ENCODE peak calls at places on chromosomes 11 and 22, in four cellular contexts. One of them, this sample, is unnamed.
A peak's percentile ranks its signal among the peaks of the same experiment; 100 is the strongest.

GRCh38 chr11:110123003-110123402 is 29.8 kb downstream of the ZC3H12C start:
- DNase-seq in HCT116: no peak
- DNase-seq in K562: no peak
- DNase-seq in HepG2: no peak
- DNase-seq in this sample: no peak

GRCh38 chr11:59221438-59221837 is 8.7 kb upstream of the MPEG1 start:
- DNase-seq in HCT116: no peak
- DNase-seq in K562: no peak
- DNase-seq in HepG2: no peak
- DNase-seq in this sample: no peak

GRCh38 chr11:5992604-5993251 is 5.9 kb upstream of the OR52L1 start:
- DNase-seq in HCT116: peak; percentile 13
- DNase-seq in K562: peak; percentile 56
- DNase-seq in HepG2: peak; percentile 6
- DNase-seq in this sample: no peak

GRCh38 chr11:77695417-77695816 is 57.8 kb upstream of the CLNS1A start:
- DNase-seq in HCT116: no peak
- DNase-seq in K562: no peak
- DNase-seq in HepG2: no peak
- DNase-seq in this sample: no peak

GRCh38 chr11:64207247-64208085 is 945 bp downstream of the FERMT3 start:
- DNase-seq in HCT116: no peak
- DNase-seq in K562: peak; percentile 89
- DNase-seq in HepG2: no peak
- DNase-seq in this sample: no peak

GRCh38 chr22:29799217-29799680 is 32.1 kb downstream of the UQCR10 start:
- DNase-seq in HCT116: peak; percentile 58
- DNase-seq in K562: peak; percentile 72
- DNase-seq in HepG2: peak; percentile 90
- DNase-seq in this sample: no peak

GRCh38 chr22:23772315-23773246 is at the start of gene MMP11:
- DNase-seq in HCT116: no peak
- DNase-seq in K562: peak; percentile 83
- DNase-seq in HepG2: no peak
- DNase-seq in this sample: no peak

GRCh38 chr11:2690261-2690575 is 9.6 kb downstream of the KCNQ1OT1 start:
- DNase-seq in HCT116: no peak
- DNase-seq in K562: no peak
- DNase-seq in HepG2: no peak
- DNase-seq in this sample: no peak

GRCh38 chr22:28560005-28560742 is 119.5 kb downstream of the TTC28 start:
- DNase-seq in HCT116: no peak
- DNase-seq in K562: peak; percentile 73
- DNase-seq in HepG2: no peak
- DNase-seq in this sample: no peak

GRCh38 chr22:17084554-17085276 is at the start of gene IL17RA:
- DNase-seq in HCT116: peak; percentile 66
- DNase-seq in K562: peak; percentile 98
- DNase-seq in HepG2: peak; percentile 74
- DNase-seq in this sample: peak; percentile 32

GRCh38 chr11:69750108-69750850 is 24.9 kb downstream of the FGF4 start:
- DNase-seq in HCT116: no peak
- DNase-seq in K562: no peak
- DNase-seq in HepG2: no peak
- DNase-seq in this sample: no peak

GRCh38 chr11:69497221-69497787 is 15.8 kb downstream of the LINC01488 start:
- DNase-seq in HCT116: peak; percentile 56
- DNase-seq in K562: no peak
- DNase-seq in HepG2: peak; percentile 97
- DNase-seq in this sample: peak; percentile 8

GRCh38 chr11:124510279-124510678 is 33.2 kb downstream of the OR8B12 start:
- DNase-seq in HCT116: no peak
- DNase-seq in K562: no peak
- DNase-seq in HepG2: no peak
- DNase-seq in this sample: no peak

GRCh38 chr11:26901162-26901561 is 92.8 kb upstream of the FIBIN start:
- DNase-seq in HCT116: no peak
- DNase-seq in K562: no peak
- DNase-seq in HepG2: no peak
- DNase-seq in this sample: no peak

GRCh38 chr11:2558402-2558801 is 113.6 kb downstream of the KCNQ1 start:
- DNase-seq in HCT116: no peak
- DNase-seq in K562: no peak
- DNase-seq in HepG2: no peak
- DNase-seq in this sample: no peak

GRCh38 chr11:91435694-91436375 is 788.8 kb upstream of the FAT3 start:
- DNase-seq in HCT116: no peak
- DNase-seq in K562: no peak
- DNase-seq in HepG2: no peak
- DNase-seq in this sample: no peak

GRCh38 chr11:112004389-112004788 is 20.8 kb upstream of the DLAT start:
- DNase-seq in HCT116: peak; percentile 10
- DNase-seq in K562: peak; percentile 36
- DNase-seq in HepG2: peak; percentile 15
- DNase-seq in this sample: no peak

GRCh38 chr11:65780770-65781151 is at the start of gene AP5B1:
- DNase-seq in HCT116: no peak
- DNase-seq in K562: peak; percentile 90
- DNase-seq in HepG2: peak; percentile 35
- DNase-seq in this sample: no peak

GRCh38 chr11:119210035-119210434 is 3.9 kb downstream of the CBL start:
- DNase-seq in HCT116: no peak
- DNase-seq in K562: no peak
- DNase-seq in HepG2: no peak
- DNase-seq in this sample: no peak

GRCh38 chr11:15618583-15619032 is 503.9 kb downstream of the INSC start:
- DNase-seq in HCT116: no peak
- DNase-seq in K562: no peak
- DNase-seq in HepG2: peak; percentile 13
- DNase-seq in this sample: no peak

GRCh38 chr11:70065318-70066135 is 12.6 kb upstream of the ANO1 start:
- DNase-seq in HCT116: no peak
- DNase-seq in K562: no peak
- DNase-seq in HepG2: no peak
- DNase-seq in this sample: no peak

GRCh38 chr11:16086229-16086628 is 270.1 kb downstream of the SOX6 start:
- DNase-seq in HCT116: no peak
- DNase-seq in K562: no peak
- DNase-seq in HepG2: no peak
- DNase-seq in this sample: no peak

GRCh38 chr11:128802358-128802981 is 64.6 kb downstream of the KCNJ1 start:
- DNase-seq in HCT116: peak; percentile 21
- DNase-seq in K562: no peak
- DNase-seq in HepG2: no peak
- DNase-seq in this sample: peak; percentile 2

GRCh38 chr22:24703101-24703500 is 71.4 kb downstream of the PIWIL3 start:
- DNase-seq in HCT116: no peak
- DNase-seq in K562: peak; percentile 12
- DNase-seq in HepG2: peak; percentile 70
- DNase-seq in this sample: no peak

GRCh38 chr11:114051558-114051957 is 8.0 kb upstream of the ZBTB16 start:
- DNase-seq in HCT116: no peak
- DNase-seq in K562: no peak
- DNase-seq in HepG2: no peak
- DNase-seq in this sample: no peak

GRCh38 chr22:16803255-16803917 is 21.8 kb downstream of the XKR3 start:
- DNase-seq in HCT116: no peak
- DNase-seq in K562: no peak
- DNase-seq in HepG2: no peak
- DNase-seq in this sample: no peak

GRCh38 chr11:34317038-34317360 is 40.8 kb downstream of the ABTB2 start:
- DNase-seq in HCT116: no peak
- DNase-seq in K562: no peak
- DNase-seq in HepG2: peak; percentile 50
- DNase-seq in this sample: no peak

GRCh38 chr11:12430912-12431311 is 53.5 kb downstream of the PARVA start:
- DNase-seq in HCT116: no peak
- DNase-seq in K562: no peak
- DNase-seq in HepG2: peak; percentile 16
- DNase-seq in this sample: no peak

GRCh38 chr11:62805991-62806441 is 776 bp upstream of the NXF1 start:
- DNase-seq in HCT116: no peak
- DNase-seq in K562: peak; percentile 29
- DNase-seq in HepG2: no peak
- DNase-seq in this sample: no peak

GRCh38 chr22:27888310-27888709 is 30.7 kb downstream of the PITPNB start:
- DNase-seq in HCT116: no peak
- DNase-seq in K562: no peak
- DNase-seq in HepG2: no peak
- DNase-seq in this sample: no peak

GRCh38 chr22:29723766-29724165 is 4.0 kb downstream of the CABP7 start:
- DNase-seq in HCT116: no peak
- DNase-seq in K562: no peak
- DNase-seq in HepG2: no peak
- DNase-seq in this sample: no peak

GRCh38 chr11:69355346-69355940 is 61.5 kb downstream of the MYEOV start:
- DNase-seq in HCT116: no peak
- DNase-seq in K562: no peak
- DNase-seq in HepG2: no peak
- DNase-seq in this sample: no peak

GRCh38 chr11:117993988-117994741 is 8.0 kb downstream of the IL10RA start:
- DNase-seq in HCT116: no peak
- DNase-seq in K562: no peak
- DNase-seq in HepG2: no peak
- DNase-seq in this sample: no peak

GRCh38 chr11:36213050-36213840 is 76.0 kb downstream of the COMMD9 start:
- DNase-seq in HCT116: no peak
- DNase-seq in K562: no peak
- DNase-seq in HepG2: no peak
- DNase-seq in this sample: no peak

GRCh38 chr11:133269272-133269671 is 263.0 kb downstream of the OPCML start:
- DNase-seq in HCT116: no peak
- DNase-seq in K562: no peak
- DNase-seq in HepG2: no peak
- DNase-seq in this sample: no peak

GRCh38 chr11:103491777-103492176 is 382.6 kb downstream of the DYNC2H1 start:
- DNase-seq in HCT116: no peak
- DNase-seq in K562: no peak
- DNase-seq in HepG2: no peak
- DNase-seq in this sample: no peak

GRCh38 chr11:66886671-66887221 is 29.9 kb downstream of the LRFN4 start:
- DNase-seq in HCT116: peak; percentile 51
- DNase-seq in K562: no peak
- DNase-seq in HepG2: no peak
- DNase-seq in this sample: no peak

GRCh38 chr22:49535527-49536125 is 292.0 kb downstream of the BRD1 start:
- DNase-seq in HCT116: no peak
- DNase-seq in K562: no peak
- DNase-seq in HepG2: no peak
- DNase-seq in this sample: no peak

GRCh38 chr11:32899423-32899822 is 6.8 kb downstream of the QSER1 start:
- DNase-seq in HCT116: no peak
- DNase-seq in K562: no peak
- DNase-seq in HepG2: no peak
- DNase-seq in this sample: no peak
- TF ChIP-seq TCF7L2 in HCT116: no peak
- TF ChIP-seq TCF7L2 in K562: no peak
- TF ChIP-seq TCF7L2 in HepG2: no peak
- TF ChIP-seq TCF7L2 in this sample: no peak

GRCh38 chr22:36938028-36938425 is 24.6 kb downstream of the CSF2RB start:
- DNase-seq in HCT116: no peak
- DNase-seq in K562: no peak
- DNase-seq in HepG2: no peak
- DNase-seq in this sample: no peak

GRCh38 chr22:36935694-36936093 is 22.3 kb downstream of the CSF2RB start:
- DNase-seq in HCT116: no peak
- DNase-seq in K562: no peak
- DNase-seq in HepG2: no peak
- DNase-seq in this sample: no peak

GRCh38 chr22:36936362-36937116 is 23.1 kb downstream of the CSF2RB start:
- DNase-seq in HCT116: no peak
- DNase-seq in K562: no peak
- DNase-seq in HepG2: no peak
- DNase-seq in this sample: no peak

GRCh38 chr22:36938886-36939285 is 25.5 kb downstream of the CSF2RB start:
- DNase-seq in HCT116: no peak
- DNase-seq in K562: no peak
- DNase-seq in HepG2: no peak
- DNase-seq in this sample: no peak

DNA sequence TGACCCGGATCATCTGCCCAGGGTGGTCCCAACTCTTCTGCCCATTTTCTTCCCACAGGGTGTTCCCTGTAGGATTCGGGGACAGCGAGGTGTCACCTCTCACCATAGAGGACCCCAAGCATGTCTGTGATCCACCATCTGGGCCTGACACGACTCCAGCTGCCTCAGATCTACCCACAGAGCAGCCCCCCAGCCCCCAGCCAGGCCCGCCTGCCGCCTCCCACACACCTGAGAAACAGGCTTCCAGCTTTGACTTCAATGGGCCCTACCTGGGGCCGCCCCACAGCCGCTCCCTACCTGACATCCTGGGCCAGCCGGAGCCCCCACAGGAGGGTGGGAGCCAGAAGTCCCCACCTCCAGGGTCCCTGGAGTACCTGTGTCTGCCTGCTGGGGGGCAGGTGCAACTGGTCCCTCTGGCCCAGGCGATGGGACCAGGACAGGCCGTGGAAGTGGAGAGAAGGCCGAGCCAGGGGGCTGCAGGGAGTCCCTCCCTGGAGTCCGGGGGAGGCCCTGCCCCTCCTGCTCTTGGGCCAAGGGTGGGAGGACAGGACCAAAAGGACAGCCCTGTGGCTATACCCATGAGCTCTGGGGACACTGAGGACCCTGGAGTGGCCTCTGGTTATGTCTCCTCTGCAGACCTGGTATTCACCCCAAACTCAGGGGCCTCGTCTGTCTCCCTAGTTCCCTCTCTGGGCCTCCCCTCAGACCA is 24.0 kb downstream of the CSF2RB start:
- DNase-seq in HCT116: no peak
- DNase-seq in K562: no peak
- DNase-seq in HepG2: no peak
- DNase-seq in this sample: no peak
- TF ChIP-seq TCF7L2 in HCT116: no peak
- TF ChIP-seq TCF7L2 in K562: no peak
- TF ChIP-seq TCF7L2 in HepG2: no peak
- TF ChIP-seq TCF7L2 in this sample: no peak

GRCh38 chr11:838441-839279 is 3.7 kb downstream of the POLR2L start:
- DNase-seq in HCT116: no peak
- DNase-seq in K562: no peak
- DNase-seq in HepG2: peak; percentile 82
- DNase-seq in this sample: no peak
- TF ChIP-seq TCF7L2 in HCT116: no peak
- TF ChIP-seq TCF7L2 in K562: no peak
- TF ChIP-seq TCF7L2 in HepG2: no peak
- TF ChIP-seq TCF7L2 in this sample: peak; percentile 21

DNA sequence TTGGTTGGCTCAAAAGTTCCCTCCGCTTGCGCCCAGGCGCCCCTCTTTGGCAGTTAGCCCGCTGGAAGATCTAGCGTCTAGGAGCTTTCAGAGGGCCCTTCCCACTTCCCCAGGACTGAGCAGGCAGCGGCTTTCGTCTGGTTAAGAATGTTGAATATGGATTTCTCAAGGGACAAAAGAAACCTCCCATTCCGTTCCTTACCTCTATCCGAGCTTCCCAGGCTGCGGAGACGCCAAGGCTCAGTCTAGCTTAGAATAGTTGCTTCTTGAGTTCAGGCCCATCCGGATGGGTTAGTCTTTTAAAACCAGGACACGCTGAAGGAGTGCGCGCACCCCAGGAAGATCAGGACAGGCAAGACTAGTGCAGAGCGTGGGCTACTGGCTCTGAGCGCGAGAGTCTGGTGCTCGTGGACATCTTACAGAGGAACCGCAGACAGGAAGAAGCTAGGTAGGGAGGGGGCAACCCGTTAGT is 1.6 kb downstream of the NELL1 start:
- DNase-seq in HCT116: no peak
- DNase-seq in K562: no peak
- DNase-seq in HepG2: no peak
- DNase-seq in this sample: no peak
- TF ChIP-seq TCF7L2 in HCT116: no peak
- TF ChIP-seq TCF7L2 in K562: no peak
- TF ChIP-seq TCF7L2 in HepG2: no peak
- TF ChIP-seq TCF7L2 in this sample: no peak

This sample was measured in Panc1.